ENCODE peak calls at places on chromosomes 5 and 9, in five cellular contexts. X is HepG2, K is H1, B is GM12878, U is K562. I is an unnamed sample.

GRCh38 chr5:74587300-74587699 is 53.2 kb downstream of the ENC1 start:
- DNase-seq in X (no peak), K (no peak), B (no peak), U (no peak), I (peak)

GRCh38 chr5:158701406-158702177 is 398.1 kb downstream of the EBF1 start:
- DNase-seq in X (no peak), K (no peak), B (no peak), U (no peak), I (no peak)

GRCh38 chr9:131278421-131279111 is 2.3 kb upstream of the FAM78A start:
- DNase-seq in X (no peak), K (no peak), B (no peak), U (peak), I (no peak)

GRCh38 chr9:34650816-34651215 is 1.2 kb upstream of the IL11RA start:
- DNase-seq in X (no peak), K (no peak), B (no peak), U (no peak), I (no peak)

GRCh38 chr5:43643750-43644149 is 40.8 kb downstream of the NNT start:
- DNase-seq in X (no peak), K (no peak), B (no peak), U (no peak), I (no peak)

GRCh38 chr5:3222924-3223323 is 372.7 kb upstream of the IRX1 start:
- DNase-seq in X (no peak), K (no peak), B (no peak), U (no peak), I (no peak)

GRCh38 chr5:115389074-115389798 is 92.8 kb upstream of the CCDC112 start:
- DNase-seq in X (no peak), K (no peak), B (no peak), U (no peak), I (no peak)

GRCh38 chr5:86971034-86971511 is 296.6 kb upstream of the RASA1 start:
- DNase-seq in X (peak), K (no peak), B (no peak), U (no peak), I (peak)

GRCh38 chr9:136958898-136959850 is 7.1 kb downstream of the LCN12 start:
- DNase-seq in X (no peak), K (no peak), B (no peak), U (no peak), I (no peak)

GRCh38 chr9:92980085-92980745 is 32.9 kb downstream of the FGD3 start:
- DNase-seq in X (no peak), K (no peak), B (no peak), U (no peak), I (no peak)

GRCh38 chr9:99607852-99608448 is 213.7 kb upstream of the NR4A3 start:
- DNase-seq in X (no peak), K (no peak), B (no peak), U (no peak), I (no peak)

GRCh38 chr5:148224131-148224742 is 14.1 kb upstream of the MARCOL start:
- DNase-seq in X (no peak), K (no peak), B (no peak), U (no peak), I (no peak)

GRCh38 chr5:36502608-36503007 is 103.8 kb upstream of the SLC1A3 start:
- DNase-seq in X (no peak), K (no peak), B (no peak), U (no peak), I (no peak)

GRCh38 chr5:98461485-98461884 is 312.0 kb upstream of the RGMB start:
- DNase-seq in X (no peak), K (no peak), B (no peak), U (no peak), I (no peak)

GRCh38 chr5:124729687-124730359 is 16.6 kb downstream of the ZNF608 start:
- DNase-seq in X (no peak), K (no peak), B (no peak), U (no peak), I (no peak)

GRCh38 chr5:43623048-43623447 is 20.1 kb downstream of the NNT start:
- DNase-seq in X (no peak), K (no peak), B (no peak), U (no peak), I (no peak)

GRCh38 chr9:136791466-136792276 is 527 bp downstream of the TMEM141 start:
- DNase-seq in X (peak), K (peak), B (no peak), U (peak), I (peak)

GRCh38 chr5:23614422-23614821 is 107.0 kb downstream of the PRDM9 start:
- DNase-seq in X (no peak), K (no peak), B (no peak), U (no peak), I (no peak)

GRCh38 chr5:52181403-52181802 is 606.3 kb upstream of the ITGA1 start:
- DNase-seq in X (no peak), K (no peak), B (no peak), U (no peak), I (no peak)

GRCh38 chr9:137556069-137556838 is 4.6 kb downstream of the MRPL41 start:
- DNase-seq in X (no peak), K (no peak), B (no peak), U (no peak), I (no peak)

GRCh38 chr5:172436078-172436873 is 18.0 kb downstream of the SH3PXD2B start:
- DNase-seq in X (no peak), K (no peak), B (no peak), U (no peak), I (no peak)

GRCh38 chr5:132868754-132869153 is 2.3 kb downstream of the UQCRQ start:
- DNase-seq in X (no peak), K (no peak), B (no peak), U (no peak), I (no peak)
- TF ChIP-seq POLR2AphosphoS5 in X (peak), K (peak), B (no peak), U (peak), I (no peak)

GRCh38 chr9:114613087-114613486 is 2.0 kb downstream of the TMEM268 start:
- DNase-seq in X (no peak), K (no peak), B (no peak), U (no peak), I (no peak)

GRCh38 chr9:114611516-114612271 is 603 bp downstream of the TMEM268 start:
- DNase-seq in X (no peak), K (peak), B (no peak), U (peak), I (peak)

GRCh38 chr9:114614373-114614772 is 3.3 kb downstream of the TMEM268 start:
- DNase-seq in X (no peak), K (no peak), B (no peak), U (no peak), I (peak)

GRCh38 chr9:114613919-114614318 is 2.8 kb downstream of the TMEM268 start:
- DNase-seq in X (no peak), K (no peak), B (no peak), U (no peak), I (no peak)

GRCh38 chr9:114612272-114612923 is 1.3 kb downstream of the TMEM268 start:
- DNase-seq in X (no peak), K (peak), B (no peak), U (peak), I (peak)
- TF ChIP-seq CREB1 in X (no peak), K (no peak), B (no peak), U (no peak), I (no peak)

DNA sequence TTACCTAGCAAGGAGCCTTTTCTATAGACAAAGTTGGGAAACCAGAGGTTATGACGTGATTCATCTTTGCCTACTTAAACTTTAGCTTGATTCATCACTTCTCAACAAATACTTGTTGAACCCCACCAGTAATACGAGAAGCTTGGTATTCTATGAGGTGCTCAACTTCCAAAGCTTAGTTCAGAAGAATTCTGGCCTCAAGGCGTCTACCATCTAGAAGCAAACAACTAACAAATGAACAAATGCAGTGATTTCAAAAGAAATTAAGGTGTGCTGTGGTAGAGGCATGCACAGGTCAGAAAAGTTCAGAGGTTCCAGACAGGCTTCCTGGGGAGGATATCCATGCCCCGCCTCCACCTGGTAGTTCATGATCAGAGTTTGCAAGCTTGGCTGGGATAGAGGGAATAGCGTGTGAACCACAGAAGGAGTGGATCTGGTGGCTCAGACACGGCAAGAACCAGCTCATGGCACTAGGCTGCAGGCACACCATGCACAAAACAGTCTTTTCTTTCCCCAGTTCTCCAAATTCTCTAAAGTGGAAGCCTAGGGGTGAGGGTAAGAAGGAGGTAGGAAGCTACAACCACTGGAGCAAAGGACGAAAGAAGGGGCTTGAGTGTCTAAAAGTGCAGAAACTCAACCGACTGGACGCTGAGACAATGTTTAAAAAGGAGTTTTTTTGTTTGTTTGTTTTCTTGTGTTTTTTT is 473.0 kb downstream of the RAB3C start:
- DNase-seq in X (no peak), K (no peak), B (no peak), U (no peak), I (no peak)
- TF ChIP-seq POLR2AphosphoS5 in X (no peak), K (no peak), B (no peak), U (no peak), I (no peak)

GRCh38 chr9:96581823-96582598 is 37.6 kb downstream of the CDC14B start:
- DNase-seq in X (no peak), K (no peak), B (no peak), U (no peak), I (peak)
- TF ChIP-seq CREB1 in X (no peak), K (no peak), B (no peak), U (no peak), I (no peak)

GRCh38 chr5:10331341-10331796 is 22.1 kb upstream of the MARCHF6 start:
- DNase-seq in X (peak), K (no peak), B (no peak), U (no peak), I (no peak)

GRCh38 chr5:10329421-10329807 is 21.7 kb upstream of the CMBL start:
- DNase-seq in X (no peak), K (no peak), B (no peak), U (no peak), I (no peak)

GRCh38 chr5:10330511-10331105 is 22.9 kb upstream of the MARCHF6 start:
- DNase-seq in X (no peak), K (no peak), B (no peak), U (no peak), I (no peak)

GRCh38 chr5:10328323-10328722 is 20.6 kb upstream of the CMBL start:
- DNase-seq in X (no peak), K (no peak), B (no peak), U (no peak), I (no peak)

GRCh38 chr5:10329808-10330481 is 22.2 kb upstream of the CMBL start:
- DNase-seq in X (no peak), K (no peak), B (no peak), U (no peak), I (no peak)
- TF ChIP-seq POLR2AphosphoS5 in X (no peak), K (no peak), B (no peak), U (no peak), I (no peak)

I was measured in GM23338.